ENCODE peak calls at places on chromosomes 2 and 18, in seven cellular contexts. T, I, Z, E, Q, Y and H are unnamed samples.

GRCh38 chr2:205557873-205558272 is 124.4 kb upstream of the NRP2 start:
- DNase-seq in E (no peak), T (no peak), Q (no peak), Z (no peak), Y (no peak), I (no peak), H (no peak)

GRCh38 chr2:79717364-79718007 is 204.6 kb downstream of the CTNNA2 start:
- DNase-seq in Y (no peak), Q (no peak), I (no peak), E (peak; percentile 36), T (peak; percentile 6), Z (peak; percentile 14), H (no peak)

GRCh38 chr2:174121612-174122011 is 126.7 kb downstream of the OLA1 start:
- DNase-seq in Z (no peak), E (no peak), T (no peak), Q (no peak), Y (no peak), I (no peak), H (no peak)

GRCh38 chr18:77056399-77057015 is 76.1 kb downstream of the MBP start:
- DNase-seq in I (no peak), E (no peak), T (no peak), Y (no peak), Z (no peak), Q (no peak), H (no peak)

GRCh38 chr2:148124271-148124670 is 103.4 kb downstream of the MBD5 start:
- DNase-seq in E (no peak), Z (no peak), I (no peak), Q (no peak), T (no peak), Y (no peak), H (no peak)

GRCh38 chr2:144320491-144320890 is 199.4 kb downstream of the ZEB2 start:
- DNase-seq in Q (peak; percentile 57), Z (no peak), E (peak; percentile 7), Y (no peak), T (no peak), I (no peak), H (peak; percentile 55)

GRCh38 chr18:25171334-25171733 is 180.6 kb downstream of the ZNF521 start:
- DNase-seq in I (no peak), Z (no peak), T (no peak), Y (no peak), E (no peak), Q (no peak), H (no peak)

GRCh38 chr2:239816571-239816970 is 208.6 kb downstream of the NDUFA10 start:
- DNase-seq in Z (no peak), I (no peak), T (no peak), Y (no peak), E (no peak), Q (no peak), H (no peak)

GRCh38 chr2:98764499-98764898 is 33.6 kb upstream of the MGAT4A start:
- DNase-seq in I (no peak), Z (no peak), E (no peak), T (no peak), Q (no peak), Y (no peak), H (no peak)

GRCh38 chr2:30694286-30695055 is 112.8 kb downstream of the CAPN13 start:
- DNase-seq in T (no peak), Y (no peak), Q (no peak), I (no peak), E (no peak), Z (no peak), H (no peak)

GRCh38 chr2:96555146-96555610 is 18.6 kb downstream of the ARID5A start:
- DNase-seq in I (no peak), E (no peak), Z (no peak), Y (no peak), Q (no peak), T (no peak), H (no peak)

GRCh38 chr2:55225481-55226020 is 6.5 kb downstream of the CLHC1 start:
- DNase-seq in I (no peak), Z (no peak), E (no peak), Q (no peak), T (no peak), Y (no peak), H (no peak)